ENCODE peak calls at places on chromosome 14, in ten cellular contexts. N, K, O, G, C, R, L, S, Z and Q are unnamed samples.

GRCh38 chr14:28323951-28324741 is 442.4 kb upstream of the FOXG1 start:
- DNase-seq in N (no peak), K (no peak), O (no peak), G (no peak), C (peak), R (no peak), L (no peak), S (no peak), Z (no peak), Q (no peak)

GRCh38 chr14:98695809-98696208 is 576.2 kb downstream of the BCL11B start:
- DNase-seq in N (no peak), K (no peak), O (no peak), G (no peak), C (no peak), R (no peak), L (no peak), S (no peak), Z (no peak), Q (no peak)

GRCh38 chr14:68375371-68375770 is 417.5 kb downstream of the ZFP36L1 start:
- DNase-seq in N (no peak), K (no peak), O (no peak), G (no peak), C (no peak), R (no peak), L (no peak), S (no peak), Z (no peak), Q (no peak)

GRCh38 chr14:72450473-72451044 is 443.3 kb downstream of the DPF3 start:
- DNase-seq in N (no peak), K (no peak), O (no peak), G (no peak), C (no peak), R (no peak), L (no peak), S (no peak), Z (no peak), Q (no peak)

GRCh38 chr14:79144891-79145290 is 974.7 kb downstream of the NRXN3 start:
- DNase-seq in N (no peak), K (peak), O (no peak), G (no peak), C (peak), R (no peak), L (no peak), S (no peak), Z (no peak), Q (no peak)

GRCh38 chr14:80705241-80705980 is 236.1 kb downstream of the CEP128 start:
- DNase-seq in N (no peak), K (no peak), O (no peak), G (no peak), C (no peak), R (no peak), L (no peak), S (no peak), Z (no peak), Q (no peak)

GRCh38 chr14:22994762-22995275 is 12.5 kb upstream of the AJUBA start:
- DNase-seq in N (no peak), K (peak), O (no peak), G (no peak), C (no peak), R (no peak), L (peak), S (peak), Z (peak), Q (no peak)

GRCh38 chr14:37082431-37082830 is 90.0 kb downstream of the SLC25A21 start:
- DNase-seq in N (no peak), K (no peak), O (no peak), G (no peak), C (no peak), R (no peak), L (no peak), S (no peak), Z (no peak), Q (no peak)

GRCh38 chr14:20456971-20457370 is 1.9 kb downstream of the APEX1 start:
- DNase-seq in N (no peak), K (no peak), O (no peak), G (no peak), C (no peak), R (no peak), L (no peak), S (no peak), Z (no peak), Q (no peak)

GRCh38 chr14:54686219-54686870 is 119.4 kb downstream of the SAMD4A start:
- DNase-seq in N (no peak), K (peak), O (no peak), G (no peak), C (peak), R (no peak), L (no peak), S (no peak), Z (no peak), Q (no peak)

GRCh38 chr14:66507722-66508546 is at the start of gene GPHN:
- DNase-seq in N (peak), K (peak), O (peak), G (peak), C (peak), R (peak), L (peak), S (peak), Z (peak), Q (peak)

GRCh38 chr14:67456732-67457131 is 31.8 kb downstream of the TMEM229B start:
- DNase-seq in N (no peak), K (no peak), O (no peak), G (no peak), C (no peak), R (no peak), L (no peak), S (no peak), Z (no peak), Q (no peak)

GRCh38 chr14:63972323-63972932 is 119.6 kb downstream of the SYNE2 start:
- DNase-seq in N (no peak), K (no peak), O (no peak), G (no peak), C (no peak), R (no peak), L (no peak), S (no peak), Z (no peak), Q (no peak)

GRCh38 chr14:103043257-103043893 is 14.0 kb downstream of the CDC42BPB start:
- DNase-seq in N (no peak), K (no peak), O (no peak), G (no peak), C (no peak), R (no peak), L (no peak), S (no peak), Z (no peak), Q (no peak)

GRCh38 chr14:56309198-56309597 is 191.0 kb downstream of the PELI2 start:
- DNase-seq in N (no peak), K (no peak), O (no peak), G (no peak), C (no peak), R (no peak), L (no peak), S (no peak), Z (no peak), Q (no peak)

GRCh38 chr14:101294136-101294535 is 267.2 kb upstream of the DIO3 start:
- DNase-seq in N (no peak), K (no peak), O (no peak), G (no peak), C (no peak), R (no peak), L (no peak), S (no peak), Z (no peak), Q (no peak)

GRCh38 chr14:60272177-60272576 is 23.2 kb downstream of the PPM1A start:
- DNase-seq in N (no peak), K (no peak), O (no peak), G (no peak), C (no peak), R (no peak), L (no peak), S (no peak), Z (no peak), Q (no peak)

GRCh38 chr14:101289911-101290310 is 271.4 kb upstream of the DIO3 start:
- DNase-seq in N (no peak), K (no peak), O (no peak), G (no peak), C (no peak), R (no peak), L (no peak), S (no peak), Z (no peak), Q (no peak)

GRCh38 chr14:56474419-56475022 is 105.1 kb upstream of the TMEM260 start:
- DNase-seq in N (no peak), K (peak), O (no peak), G (no peak), C (peak), R (no peak), L (peak), S (peak), Z (no peak), Q (no peak)

GRCh38 chr14:20630340-20631022 is 11.0 kb downstream of the OR6S1 start:
- DNase-seq in N (no peak), K (peak), O (no peak), G (no peak), C (no peak), R (no peak), L (peak), S (peak), Z (peak), Q (no peak)

GRCh38 chr14:95363468-95363954 is 43.8 kb upstream of the CLMN start:
- DNase-seq in N (no peak), K (peak), O (peak), G (no peak), C (no peak), R (no peak), L (peak), S (no peak), Z (no peak), Q (peak)

GRCh38 chr14:23829736-23830474 is 123.7 kb upstream of the DHRS4 start:
- DNase-seq in N (no peak), K (peak), O (no peak), G (no peak), C (peak), R (no peak), L (no peak), S (peak), Z (no peak), Q (no peak)

GRCh38 chr14:59187802-59188460 is 536 bp upstream of the DAAM1 start:
- DNase-seq in N (peak), K (no peak), O (no peak), G (no peak), C (no peak), R (no peak), L (peak), S (peak), Z (peak), Q (no peak)

GRCh38 chr14:101599234-101599885 is 38.1 kb downstream of the DIO3 start:
- DNase-seq in N (no peak), K (no peak), O (no peak), G (no peak), C (no peak), R (no peak), L (no peak), S (no peak), Z (no peak), Q (no peak)

GRCh38 chr14:84420236-84420635 is 1109.7 kb upstream of the FLRT2 start:
- DNase-seq in N (no peak), K (peak), O (no peak), G (no peak), C (peak), R (no peak), L (no peak), S (no peak), Z (no peak), Q (no peak)

GRCh38 chr14:92619671-92620437 is 106.3 kb downstream of the RIN3 start:
- DNase-seq in N (no peak), K (no peak), O (no peak), G (no peak), C (no peak), R (no peak), L (no peak), S (no peak), Z (no peak), Q (no peak)

GRCh38 chr14:73567951-73568885 is 795 bp upstream of the ACOT2 start:
- DNase-seq in N (no peak), K (peak), O (no peak), G (no peak), C (peak), R (no peak), L (no peak), S (peak), Z (no peak), Q (no peak)

GRCh38 chr14:58787601-58788000 is 149.8 kb downstream of the DACT1 start:
- DNase-seq in N (no peak), K (no peak), O (no peak), G (no peak), C (no peak), R (no peak), L (no peak), S (no peak), Z (no peak), Q (no peak)

GRCh38 chr14:72311116-72311515 is 378.9 kb downstream of the RGS6 start:
- DNase-seq in N (no peak), K (no peak), O (no peak), G (no peak), C (no peak), R (no peak), L (no peak), S (no peak), Z (no peak), Q (no peak)

GRCh38 chr14:34111505-34111904 is 160.6 kb upstream of the EGLN3 start:
- DNase-seq in N (no peak), K (no peak), O (no peak), G (no peak), C (no peak), R (no peak), L (no peak), S (no peak), Z (no peak), Q (no peak)

GRCh38 chr14:90985601-90986242 is 74.7 kb downstream of the RPS6KA5 start:
- DNase-seq in N (no peak), K (no peak), O (no peak), G (no peak), C (no peak), R (no peak), L (peak), S (no peak), Z (no peak), Q (no peak)

GRCh38 chr14:90987140-90987539 is 73.3 kb downstream of the RPS6KA5 start:
- DNase-seq in N (no peak), K (no peak), O (no peak), G (no peak), C (no peak), R (no peak), L (no peak), S (no peak), Z (no peak), Q (no peak)

GRCh38 chr14:90983560-90983959 is 76.9 kb downstream of the RPS6KA5 start:
- DNase-seq in N (no peak), K (no peak), O (no peak), G (no peak), C (no peak), R (no peak), L (no peak), S (no peak), Z (no peak), Q (no peak)

GRCh38 chr14:90981658-90982057 is 78.8 kb downstream of the RPS6KA5 start:
- DNase-seq in N (no peak), K (no peak), O (no peak), G (no peak), C (no peak), R (no peak), L (no peak), S (no peak), Z (no peak), Q (no peak)

GRCh38 chr14:90986510-90986909 is 73.9 kb downstream of the RPS6KA5 start:
- DNase-seq in N (no peak), K (no peak), O (no peak), G (no peak), C (no peak), R (no peak), L (no peak), S (no peak), Z (no peak), Q (no peak)
- TF ChIP-seq CTCF in N (no peak), K (no peak), O (peak), G (no peak), C (no peak), R (no peak), L (no peak), S (no peak), Z (no peak), Q (no peak)

GRCh38 chr14:88128811-88129210 is 123.9 kb downstream of the GPR65 start:
- DNase-seq in N (no peak), K (peak), O (no peak), G (no peak), C (no peak), R (no peak), L (no peak), S (no peak), Z (no peak), Q (no peak)

GRCh38 chr14:88130057-88130432 is 125.1 kb downstream of the GPR65 start:
- DNase-seq in N (no peak), K (no peak), O (no peak), G (no peak), C (no peak), R (no peak), L (no peak), S (no peak), Z (no peak), Q (no peak)

GRCh38 chr14:88129306-88130056 is 124.5 kb downstream of the GPR65 start:
- DNase-seq in N (no peak), K (peak), O (no peak), G (no peak), C (peak), R (no peak), L (no peak), S (peak), Z (no peak), Q (no peak)
- TF ChIP-seq CTCF in N (no peak), K (peak), O (no peak), G (no peak), C (no peak), R (no peak), L (peak), S (peak), Z (no peak), Q (no peak)

GRCh38 chr14:105074601-105075053 is 9.4 kb upstream of the GPR132 start:
- DNase-seq in N (no peak), K (no peak), O (no peak), G (no peak), C (no peak), R (peak), L (no peak), S (peak), Z (no peak), Q (peak)
- TF ChIP-seq CTCF in N (no peak), K (no peak), O (no peak), G (no peak), C (no peak), R (no peak), L (no peak), S (no peak), Z (no peak), Q (no peak)

GRCh38 chr14:77212933-77213656 is 31.5 kb downstream of the TMEM63C start:
- DNase-seq in N (no peak), K (peak), O (no peak), G (no peak), C (no peak), R (no peak), L (peak), S (peak), Z (peak), Q (no peak)
- TF ChIP-seq CTCF in N (peak), K (peak), O (peak), G (peak), C (peak), R (no peak), L (peak), S (peak), Z (peak), Q (peak)